ENCODE peak calls at places on chromosome 1, in six cellular contexts. L is SK-N-SH, G is A549, Y is GM12878, U is K562, J is H1. M is an unnamed sample.

GRCh38 chr1:89630046-89630445 is 2.9 kb upstream of the LRRC8C start:
- DNase-seq in J (no peak), L (no peak), G (no peak), Y (no peak), U (no peak), M (no peak)

GRCh38 chr1:175192630-175193338 is at the start of gene KIAA0040:
- DNase-seq in J (peak), L (peak), G (peak), Y (no peak), U (peak), M (peak)

GRCh38 chr1:25831569-25832196 is 11.9 kb downstream of the MTFR1L start:
- DNase-seq in Y (no peak), J (no peak), G (no peak), L (no peak), U (peak), M (no peak)

GRCh38 chr1:204568576-204569206 is 52.5 kb downstream of the MDM4 start:
- DNase-seq in L (no peak), J (no peak), U (no peak), G (no peak), Y (no peak), M (no peak)

GRCh38 chr1:27599605-27600499 is 4.1 kb downstream of the AHDC1 start:
- DNase-seq in L (peak), Y (no peak), G (no peak), J (peak), U (peak), M (no peak)

GRCh38 chr1:182726941-182727340 is 42.6 kb upstream of the RGS8 start:
- DNase-seq in Y (no peak), G (no peak), J (no peak), L (no peak), U (no peak), M (no peak)

GRCh38 chr1:31699341-31699891 is 4.4 kb downstream of the COL16A1 start:
- DNase-seq in J (no peak), L (peak), Y (peak), U (no peak), G (no peak), M (no peak)

GRCh38 chr1:116777831-116778830 is 23.9 kb downstream of the CD2 start:
- DNase-seq in Y (no peak), J (peak), G (no peak), U (no peak), L (no peak), M (peak)

GRCh38 chr1:12433323-12434053 is 184.5 kb downstream of the DHRS3 start:
- DNase-seq in Y (no peak), G (no peak), J (peak), U (peak), L (peak), M (peak)

GRCh38 chr1:39917825-39918224 is 16.1 kb upstream of the MYCL start:
- DNase-seq in Y (no peak), L (no peak), J (no peak), G (no peak), U (no peak), M (no peak)

GRCh38 chr1:43058056-43058455 is 99.4 kb upstream of the SLC2A1 start:
- DNase-seq in Y (no peak), G (no peak), U (no peak), J (no peak), L (no peak), M (no peak)

GRCh38 chr1:115062542-115063004 is 26.7 kb downstream of the TSPAN2 start:
- DNase-seq in U (no peak), J (no peak), Y (peak), G (no peak), L (no peak), M (no peak)

GRCh38 chr1:15352122-15352957 is 57.3 kb upstream of the EFHD2 start:
- DNase-seq in Y (no peak), U (peak), G (peak), J (no peak), L (no peak), M (peak)

GRCh38 chr1:76269175-76269574 is 194.6 kb downstream of the ST6GALNAC3 start:
- DNase-seq in L (no peak), J (no peak), Y (no peak), U (no peak), G (no peak), M (no peak)

GRCh38 chr1:228554107-228554506 is 66.9 kb downstream of the RNF187 start:
- DNase-seq in L (no peak), Y (no peak), G (no peak), J (no peak), U (no peak), M (no peak)

GRCh38 chr1:6300342-6301141 is 39.6 kb upstream of the GPR153 start:
- DNase-seq in Y (no peak), G (no peak), L (no peak), J (no peak), U (no peak), M (no peak)

GRCh38 chr1:93638981-93639380 is 42.7 kb downstream of the BCAR3 start:
- DNase-seq in J (peak), Y (no peak), G (no peak), U (no peak), L (no peak), M (no peak)

GRCh38 chr1:7267493-7267892 is 482.2 kb downstream of the CAMTA1 start:
- DNase-seq in L (no peak), U (no peak), J (peak), G (no peak), Y (no peak), M (peak)

GRCh38 chr1:36162680-36163079 is 6.7 kb downstream of the MAP7D1 start:
- DNase-seq in Y (no peak), L (no peak), J (no peak), U (no peak), G (no peak), M (no peak)

GRCh38 chr1:33346921-33347649 is 26.2 kb upstream of the A3GALT2 start:
- DNase-seq in L (no peak), J (no peak), U (peak), Y (no peak), G (peak), M (peak)

GRCh38 chr1:226414098-226414698 is 6.3 kb upstream of the PARP1 start:
- DNase-seq in Y (no peak), L (no peak), G (no peak), U (no peak), J (no peak), M (no peak)

GRCh38 chr1:218362418-218363076 is 17.4 kb downstream of the TGFB2 start:
- DNase-seq in G (no peak), J (no peak), L (no peak), U (no peak), Y (no peak), M (no peak)

GRCh38 chr1:197614916-197615692 is 160.2 kb downstream of the DENND1B start:
- DNase-seq in L (no peak), J (peak), U (peak), Y (peak), G (no peak), M (peak)

GRCh38 chr1:94395748-94396309 is 22.4 kb upstream of the ABCD3 start:
- DNase-seq in J (no peak), G (no peak), L (no peak), U (no peak), Y (no peak), M (peak)

GRCh38 chr1:111920221-111921024 is 69.0 kb downstream of the KCND3 start:
- DNase-seq in U (peak), L (no peak), J (no peak), Y (no peak), G (no peak), M (no peak)

GRCh38 chr1:231162970-231163830 is 1.3 kb downstream of the TRIM67 start:
- DNase-seq in J (peak), G (no peak), Y (no peak), U (no peak), L (peak), M (no peak)

GRCh38 chr1:46094454-46094853 is 38.0 kb downstream of the PIK3R3 start:
- DNase-seq in L (no peak), G (no peak), Y (no peak), U (no peak), J (no peak), M (no peak)

GRCh38 chr1:203704120-203704519 is 60.9 kb upstream of the LAX1 start:
- DNase-seq in Y (no peak), J (no peak), U (no peak), L (no peak), G (no peak), M (no peak)

GRCh38 chr1:162849711-162850110 is 11.3 kb downstream of the CCDC190 start:
- DNase-seq in Y (no peak), J (no peak), U (no peak), G (no peak), L (no peak), M (no peak)
- TF ChIP-seq CHD2 in Y (no peak), J (no peak), U (no peak), G (no peak), L (no peak), M (no peak)

DNA sequence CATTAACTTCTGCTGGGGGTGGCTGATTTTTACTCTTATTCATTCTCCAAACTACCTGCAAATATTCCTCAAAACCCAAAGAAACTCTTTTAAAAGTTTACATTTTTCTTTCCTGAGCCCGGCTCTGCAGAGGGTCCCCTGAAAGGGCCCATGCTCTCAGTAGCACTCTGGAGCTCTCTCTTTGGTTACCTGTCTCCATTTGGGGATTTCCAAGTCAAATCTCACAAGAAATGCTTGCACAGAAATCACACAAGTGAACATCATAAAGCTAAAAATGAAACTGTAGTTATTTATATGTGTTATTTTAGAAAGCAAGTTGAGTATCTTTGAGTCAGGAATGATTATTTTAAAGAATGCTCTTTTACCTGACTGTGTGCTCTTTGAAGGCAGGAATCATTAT is 174.5 kb upstream of the PLXNA2 start:
- DNase-seq in Y (no peak), G (no peak), J (no peak), U (no peak), L (no peak), M (no peak)
- TF ChIP-seq CHD2 in Y (no peak), G (no peak), J (no peak), U (no peak), L (no peak), M (no peak)

GRCh38 chr1:41021526-41022308 is at the start of gene SLFNL1:
- DNase-seq in G (no peak), Y (no peak), J (peak), L (peak), U (peak), M (no peak)

GRCh38 chr1:41022424-41022823 is 899 bp upstream of the SLFNL1 start:
- DNase-seq in J (no peak), L (peak), G (no peak), U (no peak), Y (no peak), M (no peak)

GRCh38 chr1:41025979-41026819 is 4.7 kb upstream of the SLFNL1 start:
- DNase-seq in U (no peak), J (no peak), G (no peak), Y (no peak), L (no peak), M (no peak)

GRCh38 chr1:41024953-41025352 is 3.4 kb upstream of the SLFNL1 start:
- DNase-seq in G (no peak), Y (no peak), L (no peak), J (no peak), U (no peak), M (no peak)

DNA sequence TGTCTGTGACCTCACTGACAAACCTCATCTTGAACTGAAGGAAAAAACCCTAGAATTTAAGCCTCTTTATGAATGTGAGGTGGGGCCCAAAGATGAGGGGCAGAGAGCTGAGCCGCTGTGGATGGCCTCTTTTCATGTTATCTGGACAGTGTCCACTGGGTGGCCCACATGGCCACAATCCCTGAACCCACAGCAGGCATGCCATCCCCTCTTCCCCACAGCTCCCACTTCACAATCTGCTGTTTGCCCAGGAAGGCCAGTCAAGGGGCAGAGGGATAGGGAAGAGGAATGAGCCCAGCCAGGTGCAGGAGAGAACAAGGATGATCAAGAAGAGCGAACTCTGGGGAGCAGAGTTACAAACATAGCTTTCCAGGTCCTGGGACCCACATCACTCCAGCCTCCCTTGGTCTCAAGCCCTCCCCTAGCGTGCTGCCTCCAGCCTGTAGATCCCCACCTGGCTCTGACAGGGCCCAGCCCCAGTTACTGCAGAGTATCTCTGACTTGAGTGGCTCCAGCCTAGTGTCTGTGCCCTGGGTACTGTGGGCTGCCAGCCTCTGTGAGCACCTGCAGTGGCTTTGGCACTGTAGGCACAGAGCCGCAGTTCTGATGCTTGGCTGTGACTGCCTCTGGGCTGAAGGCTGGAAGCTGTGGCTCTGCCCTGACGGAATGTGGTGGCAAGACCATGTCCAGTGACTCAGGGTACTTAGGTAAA is 1.9 kb upstream of the SLFNL1 start:
- DNase-seq in L (peak), G (no peak), Y (no peak), U (peak), J (no peak), M (peak)
- TF ChIP-seq CHD2 in L (no peak), G (no peak), Y (no peak), U (no peak), J (no peak), M (no peak)

GRCh38 chr1:818611-819291 is 105.0 kb upstream of the SAMD11 start:
- DNase-seq in Y (no peak), J (no peak), L (no peak), U (no peak), G (no peak), M (no peak)
- TF ChIP-seq CHD2 in Y (no peak), J (no peak), L (no peak), U (no peak), G (no peak), M (no peak)

GRCh38 chr1:205585169-205585834 is 46.5 kb downstream of the ELK4 start:
- DNase-seq in J (no peak), L (no peak), U (no peak), Y (no peak), G (no peak), M (no peak)

GRCh38 chr1:205585835-205586785 is 45.7 kb downstream of the ELK4 start:
- DNase-seq in U (no peak), Y (no peak), J (no peak), L (no peak), G (no peak), M (no peak)

GRCh38 chr1:205582471-205583291 is 49.1 kb downstream of the ELK4 start:
- DNase-seq in Y (no peak), G (no peak), U (no peak), J (no peak), L (peak), M (no peak)

GRCh38 chr1:205583461-205584130 is 48.2 kb downstream of the ELK4 start:
- DNase-seq in G (no peak), L (no peak), U (no peak), Y (no peak), J (no peak), M (no peak)

GRCh38 chr1:205584732-205585131 is 47.1 kb downstream of the ELK4 start:
- DNase-seq in L (no peak), J (peak), Y (no peak), U (peak), G (no peak), M (no peak)
- TF ChIP-seq CHD2 in L (no peak), J (no peak), Y (no peak), U (no peak), G (no peak), M (no peak)

M was measured in HepG2.